ENCODE peak calls at places on chromosomes 11 and 22, in seven cellular contexts. Y is kidney, X is OCI-LY7, I is AG10803, F is upper lobe of right lung, B is stomach, T is thoracic aorta. D is an unnamed sample.

GRCh38 chr11:97614571-97614970 is 1224.8 kb downstream of the JRKL start:
- DNase-seq in Y (no peak), X (no peak), I (no peak), F (no peak), B (no peak), T (no peak), D (no peak)

GRCh38 chr11:82718307-82718706 is 15.4 kb downstream of the FAM181B start:
- DNase-seq in Y (no peak), X (peak; percentile 41), I (peak; percentile 50), F (no peak), B (no peak), T (no peak), D (peak; percentile 47)

GRCh38 chr11:36619502-36619901 is 21.5 kb upstream of the RAG2 start:
- DNase-seq in Y (no peak), X (no peak), I (no peak), F (no peak), B (no peak), T (no peak), D (no peak)

GRCh38 chr22:35894937-35895708 is 133.5 kb downstream of the RBFOX2 start:
- DNase-seq in Y (no peak), X (peak; percentile 61), I (peak; percentile 83), F (no peak), B (no peak), T (peak; percentile 34), D (no peak)

GRCh38 chr22:46010177-46010867 is 33.4 kb upstream of the WNT7B start:
- DNase-seq in Y (peak; percentile 89), X (no peak), I (peak; percentile 75), F (peak; percentile 57), B (no peak), T (no peak), D (no peak)

GRCh38 chr11:70948855-70949551 is 303.4 kb downstream of the SHANK2 start:
- DNase-seq in Y (peak; percentile 69), X (no peak), I (no peak), F (no peak), B (peak; percentile 74), T (no peak), D (no peak)

GRCh38 chr22:39332441-39333064 is 13.1 kb upstream of the RPL3 start:
- DNase-seq in Y (no peak), X (no peak), I (peak; percentile 69), F (no peak), B (peak; percentile 63), T (no peak), D (no peak)

GRCh38 chr22:21761086-21761485 is 25.5 kb upstream of the YPEL1 start:
- DNase-seq in Y (no peak), X (no peak), I (no peak), F (no peak), B (no peak), T (no peak), D (no peak)

GRCh38 chr22:18056802-18057474 is 20.9 kb upstream of the PEX26 start:
- DNase-seq in Y (peak; percentile 6), X (peak; percentile 69), I (no peak), F (peak; percentile 37), B (no peak), T (no peak), D (peak; percentile 68)

GRCh38 chr22:37567991-37568390 is 7.7 kb downstream of the CDC42EP1 start:
- DNase-seq in Y (no peak), X (no peak), I (no peak), F (no peak), B (no peak), T (no peak), D (no peak)

GRCh38 chr11:63920126-63920869 is 3.3 kb upstream of the RCOR2 start:
- DNase-seq in Y (peak; percentile 91), X (no peak), I (peak; percentile 37), F (peak; percentile 78), B (peak; percentile 87), T (no peak), D (no peak)

GRCh38 chr11:2265396-2265795 is 5.0 kb downstream of the ASCL2 start:
- DNase-seq in Y (no peak), X (peak; percentile 58), I (no peak), F (peak; percentile 65), B (peak; percentile 27), T (no peak), D (no peak)

GRCh38 chr11:101262995-101263394 is 133.4 kb upstream of the PGR start:
- DNase-seq in Y (no peak), X (no peak), I (no peak), F (no peak), B (no peak), T (no peak), D (no peak)

GRCh38 chr11:102546923-102547471 is 16.4 kb upstream of the MMP7 start:
- DNase-seq in Y (no peak), X (peak; percentile 18), I (no peak), F (no peak), B (no peak), T (no peak), D (peak; percentile 41)

GRCh38 chr11:66745356-66746235 is 16.6 kb upstream of the SPTBN2 start:
- DNase-seq in Y (peak; percentile 79), X (peak; percentile 81), I (no peak), F (peak; percentile 77), B (peak; percentile 49), T (no peak), D (peak; percentile 68)

GRCh38 chr11:119057000-119057769 is at the start of gene HYOU1:
- DNase-seq in Y (peak; percentile 99), X (peak; percentile 99), I (peak; percentile 95), F (peak; percentile 99), B (peak; percentile 99), T (peak; percentile 96), D (peak; percentile 99)

GRCh38 chr11:47946682-47947575 is 33.4 kb upstream of the PTPRJ start:
- DNase-seq in Y (peak; percentile 91), X (no peak), I (peak; percentile 96), F (peak; percentile 87), B (peak; percentile 84), T (peak; percentile 60), D (no peak)

GRCh38 chr22:23565942-23566715 is 14.0 kb downstream of the IGLL1 start:
- DNase-seq in Y (peak; percentile 77), X (no peak), I (no peak), F (no peak), B (no peak), T (no peak), D (peak; percentile 20)

GRCh38 chr11:12674571-12674935 is 332 bp downstream of the TEAD1 start:
- DNase-seq in Y (no peak), X (peak; percentile 24), I (no peak), F (no peak), B (peak; percentile 40), T (no peak), D (peak; percentile 33)

GRCh38 chr11:102216433-102217163 is 100.7 kb upstream of the BIRC3 start:
- DNase-seq in Y (no peak), X (no peak), I (peak; percentile 27), F (no peak), B (no peak), T (no peak), D (no peak)

GRCh38 chr11:107017433-107018227 is 646 bp downstream of the GUCY1A2 start:
- DNase-seq in Y (peak; percentile 89), X (no peak), I (peak; percentile 33), F (peak; percentile 67), B (no peak), T (no peak), D (peak; percentile 46)
- TF ChIP-seq CTCF in Y (peak; percentile 32), X (peak; percentile 28), I (peak; percentile 50), F (peak; percentile 44), B (peak; percentile 25), T (no peak), D (peak; percentile 60)

DNA sequence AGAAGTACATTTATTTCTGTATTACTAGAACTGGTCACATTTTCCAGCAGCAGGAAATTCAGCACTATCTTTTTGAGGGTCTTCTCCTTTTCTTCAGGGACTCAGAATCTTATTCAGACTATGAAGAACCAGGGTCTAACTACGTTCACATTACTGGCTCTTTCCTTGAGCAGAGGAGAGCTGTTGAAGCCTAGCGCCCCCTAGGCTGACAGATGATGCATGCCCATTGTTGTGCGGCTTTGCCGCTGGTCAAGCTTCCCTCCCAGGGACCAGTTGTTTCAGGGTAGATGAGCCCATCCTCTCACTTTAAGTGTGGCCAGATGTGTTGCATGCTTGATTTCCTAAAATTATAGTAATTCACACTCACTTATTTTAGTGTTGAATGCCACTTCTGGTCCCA is 168.2 kb upstream of the PDGFD start:
- DNase-seq in Y (no peak), X (peak; percentile 36), I (no peak), F (no peak), B (peak; percentile 32), T (no peak), D (no peak)
- TF ChIP-seq CTCF in Y (no peak), X (peak; percentile 79), I (peak; percentile 8), F (no peak), B (no peak), T (no peak), D (peak; percentile 17)

GRCh38 chr11:5712507-5712906 is 22.9 kb downstream of the TRIM22 start:
- DNase-seq in Y (no peak), X (peak; percentile 62), I (no peak), F (no peak), B (no peak), T (no peak), D (no peak)
- TF ChIP-seq CTCF in Y (peak; percentile 26), X (peak; percentile 84), I (peak; percentile 42), F (peak; percentile 47), B (peak; percentile 38), T (peak; percentile 23), D (peak; percentile 31)

GRCh38 chr11:75498556-75499255 is 27.0 kb downstream of the GDPD5 start:
- DNase-seq in Y (no peak), X (no peak), I (peak; percentile 56), F (no peak), B (no peak), T (no peak), D (no peak)

GRCh38 chr11:75499423-75500305 is 26.1 kb downstream of the GDPD5 start:
- DNase-seq in Y (no peak), X (no peak), I (peak; percentile 98), F (no peak), B (no peak), T (no peak), D (no peak)

GRCh38 chr11:75497788-75498404 is 27.8 kb downstream of the GDPD5 start:
- DNase-seq in Y (no peak), X (no peak), I (no peak), F (no peak), B (no peak), T (no peak), D (no peak)

GRCh38 chr11:75492181-75492820 is 33.4 kb downstream of the GDPD5 start:
- DNase-seq in Y (no peak), X (peak; percentile 71), I (no peak), F (no peak), B (peak; percentile 27), T (no peak), D (peak; percentile 64)

DNA sequence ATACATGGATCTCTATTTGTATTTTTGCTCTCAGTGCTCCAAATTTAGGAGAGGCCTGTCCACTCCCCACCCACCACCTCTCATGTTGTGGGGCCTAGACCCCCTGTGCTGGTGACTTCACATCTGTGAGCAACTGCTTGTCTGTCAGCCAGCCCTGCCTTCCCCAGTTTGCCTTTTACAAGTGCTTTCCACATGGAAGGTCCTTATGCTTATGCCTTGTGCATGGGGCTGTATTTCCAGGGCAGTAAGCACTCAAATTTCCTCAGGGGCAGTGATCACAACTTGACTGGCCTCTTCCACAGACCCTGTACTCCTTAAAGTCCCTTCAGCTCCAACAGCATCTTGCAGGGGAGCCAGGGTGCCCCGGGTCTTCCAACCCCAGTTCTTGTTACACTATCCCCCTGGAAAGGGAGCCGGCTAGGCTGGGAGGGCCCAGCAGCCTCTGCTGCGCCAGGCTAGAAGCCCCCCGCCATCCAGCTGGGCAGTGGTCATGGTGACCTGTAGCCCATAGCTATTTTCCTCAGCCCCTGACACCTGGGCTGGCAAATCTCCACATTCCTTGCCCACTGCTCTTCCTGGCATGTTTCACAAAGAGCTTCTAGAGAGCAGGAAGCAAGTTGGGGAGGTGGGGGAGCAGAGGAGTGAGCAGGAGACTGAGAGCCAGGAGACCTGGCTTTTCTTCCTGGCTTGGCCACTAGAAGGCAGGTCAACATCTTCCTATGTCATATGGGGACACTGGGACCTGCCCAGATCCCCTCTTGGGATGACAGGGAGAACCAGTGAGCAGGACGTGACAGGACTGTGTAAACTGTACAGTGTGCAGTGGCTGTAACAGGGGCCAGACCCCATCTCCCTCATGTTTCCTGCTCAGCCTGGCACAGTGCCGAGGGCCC is 29.7 kb downstream of the GDPD5 start:
- DNase-seq in Y (no peak), X (no peak), I (no peak), F (no peak), B (no peak), T (no peak), D (no peak)
- TF ChIP-seq CTCF in Y (no peak), X (no peak), I (no peak), F (peak; percentile 9), B (no peak), T (no peak), D (no peak)

D was measured in GM10248.